ENCODE peak calls at places on chromosomes 6 and 20, in four cellular contexts. P is MM.1S; G is cardiac fibroblast; J is effector memory CD4-positive, alpha-beta T cell. K is an unnamed sample.
A peak's percentile ranks its signal among the peaks of the same experiment; 100 is the strongest.

GRCh38 chr6:154579046-154579823 is 68.8 kb upstream of the CNKSR3 start:
- DNase-seq in J (no peak), P (no peak), G (no peak), K (no peak)

GRCh38 chr20:41309817-41310216 is 7.7 kb downstream of the ZHX3 start:
- DNase-seq in G (peak; percentile 75), J (no peak), P (no peak), K (no peak)

GRCh38 chr6:159174263-159174974 is 5.2 kb downstream of the FNDC1 start:
- DNase-seq in G (peak; percentile 84), P (peak; percentile 62), J (peak; percentile 24), K (peak; percentile 27)

GRCh38 chr6:166379800-166380199 is 2.9 kb downstream of the MPC1 start:
- DNase-seq in J (no peak), P (no peak), G (no peak), K (no peak)

GRCh38 chr6:4607026-4607704 is 169.0 kb upstream of the CDYL start:
- DNase-seq in J (no peak), G (peak; percentile 69), P (no peak), K (no peak)

GRCh38 chr20:23161244-23161875 is 75.2 kb upstream of the CD93 start:
- DNase-seq in G (peak; percentile 37), P (no peak), J (no peak), K (no peak)

GRCh38 chr6:82869493-82869892 is 196.1 kb downstream of the UBE3D start:
- DNase-seq in G (no peak), P (no peak), J (no peak), K (no peak)

GRCh38 chr6:158536084-158536890 is 23.6 kb upstream of the TMEM181 start:
- DNase-seq in P (peak; percentile 36), G (peak; percentile 77), J (peak; percentile 44), K (peak; percentile 32)

GRCh38 chr6:89323461-89324098 is 8.5 kb upstream of the GABRR2 start:
- DNase-seq in G (peak; percentile 32), J (no peak), P (no peak), K (no peak)

GRCh38 chr6:34709386-34709785 is 12.8 kb upstream of the ILRUN start:
- DNase-seq in G (peak; percentile 95), P (no peak), J (no peak), K (no peak)

GRCh38 chr20:63167026-63167917 is 48.7 kb downstream of the YTHDF1 start:
- DNase-seq in J (no peak), G (no peak), P (no peak), K (no peak)

GRCh38 chr6:34202329-34203201 is 34.1 kb upstream of the HMGA1 start:
- DNase-seq in G (no peak), J (no peak), P (no peak), K (no peak)

GRCh38 chr6:157240960-157241311 is 82.4 kb downstream of the TMEM242 start:
- DNase-seq in G (no peak), J (no peak), P (no peak), K (no peak)

GRCh38 chr6:68468244-68468884 is 166.7 kb upstream of the ADGRB3 start:
- DNase-seq in P (no peak), G (peak; percentile 8), J (no peak), K (peak; percentile 2)

GRCh38 chr20:46351357-46352058 is 43.2 kb upstream of the CDH22 start:
- DNase-seq in J (no peak), P (no peak), G (no peak), K (no peak)

GRCh38 chr20:62953839-62954703 is 1.6 kb downstream of the SLC17A9 start:
- DNase-seq in G (peak; percentile 80), P (peak; percentile 26), J (peak; percentile 51), K (peak; percentile 88)

GRCh38 chr6:319177-320131 is 27.2 kb downstream of the DUSP22 start:
- DNase-seq in J (no peak), P (peak; percentile 97), G (no peak), K (no peak)

GRCh38 chr6:157604816-157605215 is 218.2 kb upstream of the SNX9 start:
- DNase-seq in P (no peak), G (no peak), J (no peak), K (no peak)

GRCh38 chr20:43686820-43687219 is 19.9 kb downstream of the MYBL2 start:
- DNase-seq in P (no peak), J (no peak), G (no peak), K (no peak)

GRCh38 chr20:2476742-2477615 is 6.4 kb upstream of the SNRPB start:
- DNase-seq in G (no peak), P (no peak), J (no peak), K (no peak)

GRCh38 chr6:158060447-158061360 is 79.0 kb downstream of the SYNJ2 start:
- DNase-seq in G (peak; percentile 98), P (no peak), J (no peak), K (peak; percentile 36)

GRCh38 chr6:141483561-141484061 is 649.1 kb upstream of the GJE1 start:
- DNase-seq in J (peak; percentile 8), P (peak; percentile 93), G (peak; percentile 97), K (peak; percentile 87)

GRCh38 chr6:46538800-46539199 is 47.6 kb upstream of the RCAN2 start:
- DNase-seq in G (no peak), J (no peak), P (no peak), K (no peak)

GRCh38 chr20:53345536-53346070 is 248.0 kb downstream of the ZNF217 start:
- DNase-seq in G (no peak), P (no peak), J (no peak), K (no peak)

GRCh38 chr6:47967843-47968242 is 143.2 kb downstream of the PTCHD4 start:
- DNase-seq in J (no peak), G (peak; percentile 1), P (no peak), K (no peak)

GRCh38 chr6:90399970-90400369 is 103.3 kb upstream of the BACH2 start:
- DNase-seq in J (no peak), P (no peak), G (peak; percentile 14), K (no peak)

GRCh38 chr6:167299641-167300308 is 8.7 kb downstream of the UNC93A start:
- DNase-seq in P (no peak), J (no peak), G (no peak), K (no peak)

DNA sequence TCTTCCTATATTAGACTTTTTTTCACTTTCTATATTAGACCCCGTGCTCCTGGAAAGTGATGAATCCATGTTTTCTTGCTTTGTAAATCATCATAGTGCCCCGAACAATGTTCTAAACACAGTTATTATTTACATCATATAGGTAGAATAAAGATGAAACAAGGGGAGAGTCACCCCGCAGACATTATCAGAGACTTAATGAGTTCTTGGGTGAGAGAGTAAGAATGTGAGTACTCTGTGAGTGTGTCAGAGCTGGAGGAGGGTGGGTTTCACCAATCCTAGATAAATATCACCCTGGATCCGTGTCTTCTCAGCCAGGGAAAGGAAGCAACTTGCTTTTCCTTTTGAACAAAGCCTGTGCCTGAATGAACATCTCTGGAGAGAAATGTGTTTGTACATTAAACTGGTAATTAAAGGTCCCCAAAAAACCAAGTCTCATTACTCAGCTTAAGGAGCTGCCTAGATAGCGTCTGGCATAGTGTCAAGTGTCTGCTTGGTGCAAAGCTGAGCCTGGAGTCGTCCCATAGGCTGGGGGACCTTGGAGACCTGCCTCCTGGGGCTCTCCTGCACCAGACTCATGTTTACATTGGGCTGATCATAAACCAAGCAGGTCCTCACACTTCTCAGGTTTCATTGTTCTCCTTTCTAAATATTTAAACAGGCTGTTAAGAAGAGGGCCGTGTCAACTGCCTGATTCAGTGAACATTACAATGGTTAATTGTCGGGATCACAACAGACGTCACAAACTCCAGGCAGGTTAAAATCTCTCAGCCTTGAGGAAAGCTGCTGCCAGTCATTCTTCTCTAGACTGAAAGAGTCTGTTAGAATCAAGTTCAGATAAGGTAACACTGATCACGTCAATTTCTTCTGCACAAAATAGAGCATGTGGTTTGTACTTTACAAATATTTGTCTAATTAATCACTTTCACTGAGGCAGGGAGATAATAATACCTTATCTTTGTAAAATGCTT is 179.7 kb upstream of the MYLIP start:
- DNase-seq in G (peak; percentile 41), P (no peak), J (no peak), K (no peak)
- H3K4me3 ChIP-seq in G (no peak overlapping the region), P (no peak overlapping the region), J (no peak overlapping the region), K (no peak overlapping the region)

GRCh38 chr6:39224523-39225182 is 4.6 kb downstream of the KCNK5 start:
- DNase-seq in P (no peak), J (no peak), G (no peak), K (no peak)
- H3K4me3 ChIP-seq in P (no peak overlapping the region), J (no peak overlapping the region), G (no peak overlapping the region), K (no peak overlapping the region)

GRCh38 chr6:21033575-21034026 is 499.3 kb downstream of the CDKAL1 start:
- DNase-seq in G (peak; percentile 90), P (no peak), J (no peak), K (no peak)

GRCh38 chr6:21037453-21037852 is 503.2 kb downstream of the CDKAL1 start:
- DNase-seq in J (no peak), G (no peak), P (no peak), K (no peak)

GRCh38 chr6:21034345-21034744 is 500.1 kb downstream of the CDKAL1 start:
- DNase-seq in G (no peak), P (no peak), J (no peak), K (no peak)

GRCh38 chr6:21031182-21031581 is 496.9 kb downstream of the CDKAL1 start:
- DNase-seq in G (no peak), J (no peak), P (no peak), K (no peak)

DNA sequence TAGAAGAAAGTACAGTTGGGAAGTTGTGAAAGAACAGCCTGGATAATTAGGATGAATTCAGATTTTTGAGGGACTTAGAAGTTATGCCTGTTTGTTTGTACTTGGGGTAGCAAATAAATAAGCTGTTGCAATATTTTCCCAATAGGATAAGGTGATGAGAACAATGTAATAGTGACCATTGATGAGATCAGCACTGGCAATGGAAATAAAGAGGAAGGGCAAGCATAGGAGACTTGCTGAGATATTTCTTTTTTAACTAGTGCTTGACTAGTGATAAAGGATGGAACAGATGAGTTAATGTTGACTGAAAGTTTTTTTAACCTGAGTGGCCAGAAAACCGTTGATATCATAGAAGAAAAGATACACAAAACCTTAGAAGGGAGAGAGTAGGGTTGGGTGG is 498.8 kb downstream of the CDKAL1 start:
- DNase-seq in P (no peak), J (no peak), G (peak; percentile 30), K (no peak)
- H3K4me3 ChIP-seq in P (no peak overlapping the region), J (no peak overlapping the region), G (no peak overlapping the region), K (no peak overlapping the region)

GRCh38 chr20:21518292-21518991 is 4.6 kb upstream of the NKX2-2 start:
- DNase-seq in J (no peak), G (no peak), P (no peak), K (no peak)

GRCh38 chr20:21516180-21516567 is 2.3 kb upstream of the NKX2-2 start:
- DNase-seq in G (no peak), J (no peak), P (no peak), K (no peak)

GRCh38 chr20:21517566-21518277 is 3.9 kb upstream of the NKX2-2 start:
- DNase-seq in P (no peak), J (no peak), G (no peak), K (no peak)

GRCh38 chr20:21515300-21516179 is 1.7 kb upstream of the NKX2-2 start:
- DNase-seq in P (no peak), G (no peak), J (no peak), K (no peak)

DNA sequence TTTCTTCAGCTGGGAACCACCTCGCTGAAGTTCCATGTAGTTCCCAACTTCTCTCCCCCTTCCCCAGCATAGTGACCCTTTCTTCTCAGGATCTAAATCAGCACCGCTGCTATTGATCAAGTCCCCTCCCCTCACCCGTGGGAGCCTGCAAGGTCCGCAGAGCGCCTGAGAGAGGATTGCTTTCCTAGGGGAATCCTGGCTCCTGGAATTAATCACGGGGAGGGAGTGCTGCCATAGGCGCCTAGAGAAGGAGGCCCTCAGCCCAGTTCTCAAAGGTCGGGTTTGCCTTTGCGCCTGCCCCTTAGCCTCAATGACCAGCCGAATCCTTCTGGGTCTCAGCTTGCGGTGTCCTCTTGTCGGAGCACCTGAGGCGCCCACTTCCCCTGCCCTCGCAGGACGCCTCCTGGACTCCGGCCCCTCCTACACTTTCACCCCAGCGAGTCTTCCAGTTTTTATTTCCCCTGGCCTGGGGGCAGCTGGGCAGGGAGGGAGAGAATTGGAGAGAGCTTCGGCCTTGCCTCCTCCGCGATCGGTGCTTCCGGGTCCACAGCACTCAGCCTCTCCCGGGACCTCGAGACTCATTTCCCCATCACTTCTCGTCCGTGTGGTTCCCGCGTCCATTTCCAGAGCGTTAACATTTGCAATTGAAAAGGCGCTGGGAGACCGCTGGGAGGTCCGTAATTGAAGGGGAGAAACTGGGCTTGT is 3.1 kb upstream of the NKX2-2 start:
- DNase-seq in P (no peak), J (no peak), G (no peak), K (no peak)
- H3K4me3 ChIP-seq in P (no peak overlapping the region), J (no peak overlapping the region), G (no peak overlapping the region), K (no peak overlapping the region)

K was measured in Jurkat, Clone E6-1.